ENCODE peak calls at places on chromosomes 13 and 19, in four cellular contexts. G is amniotic epithelial cell; K is dorsolateral prefrontal cortex; E is stimulated activated CD4-positive, alpha-beta T cell treated with anti-CD3 and anti-CD28 coated beads, Interleukin-2, amount 100 ng/mL, for 48 hours. B is an unnamed sample.

GRCh38 chr19:31413353-31413752 is 64.1 kb upstream of the TSHZ3 start:
- DNase-seq in G (no peak), K (no peak), E (no peak), B (no peak)

GRCh38 chr19:10289836-10290438 is at the start of gene ICAM5:
- DNase-seq in G (no peak), K (peak; percentile 49), E (no peak), B (no peak)

GRCh38 chr19:850221-850978 is 1.7 kb upstream of the ELANE start:
- DNase-seq in G (peak; percentile 87), K (peak; percentile 26), E (no peak), B (peak; percentile 83)

GRCh38 chr19:9791552-9792181 is 23.1 kb upstream of the ZNF846 start:
- DNase-seq in G (peak; percentile 98), K (peak; percentile 93), E (peak; percentile 88), B (peak; percentile 98)

GRCh38 chr19:6457958-6458694 is 1.5 kb downstream of the SLC25A23 start:
- DNase-seq in G (no peak), K (no peak), E (no peak), B (no peak)

GRCh38 chr13:66618702-66619101 is 611.4 kb downstream of the PCDH9 start:
- DNase-seq in G (peak; percentile 65), K (no peak), E (no peak), B (no peak)

GRCh38 chr13:38872693-38873092 is 117.9 kb downstream of the STOML3 start:
- DNase-seq in G (peak; percentile 3), K (peak; percentile 66), E (peak; percentile 36), B (peak; percentile 19)

GRCh38 chr13:66365101-66365500 is 865.0 kb downstream of the PCDH9 start:
- DNase-seq in G (no peak), K (no peak), E (no peak), B (no peak)

GRCh38 chr19:23262892-23263291 is 12.7 kb upstream of the ZNF724 start:
- DNase-seq in G (no peak), K (no peak), E (no peak), B (no peak)

GRCh38 chr19:3450796-3451411 is 29.4 kb downstream of the SMIM24 start:
- DNase-seq in G (peak; percentile 100), K (peak; percentile 76), E (no peak), B (peak; percentile 76)